ENCODE peak calls at places on chromosomes 7 and 10, in five cellular contexts. E is aorta, M is mucosa of descending colon, I is iPS DF 6.9, O is adrenal gland. S is an unnamed sample.

GRCh38 chr10:101287183-101287830 is 58.0 kb upstream of the LBX1 start:
- DNase-seq in E (no peak), O (no peak), I (no peak), M (no peak), S (no peak)

GRCh38 chr7:135803143-135803542 is 54.5 kb upstream of the FAM180A start:
- DNase-seq in I (no peak), M (no peak), O (no peak), E (no peak), S (no peak)

GRCh38 chr7:13989944-13990295 is 454 bp upstream of the ETV1 start:
- DNase-seq in M (no peak), E (no peak), O (no peak), I (no peak), S (no peak)

GRCh38 chr10:58588673-58589265 is 76.1 kb downstream of the BICC1 start:
- DNase-seq in I (no peak), O (peak; percentile 43), E (no peak), M (no peak), S (no peak)

GRCh38 chr7:111796671-111797070 is 234.4 kb upstream of the IMMP2L start:
- DNase-seq in E (no peak), O (no peak), M (no peak), I (no peak), S (no peak)

GRCh38 chr7:7077945-7078344 is 104.4 kb upstream of the C1GALT1 start:
- DNase-seq in O (no peak), M (no peak), I (no peak), E (no peak), S (no peak)

GRCh38 chr7:119545118-119545517 is 727.9 kb upstream of the KCND2 start:
- DNase-seq in M (no peak), O (no peak), E (no peak), I (no peak), S (no peak)

GRCh38 chr7:86116-86515 is 106.3 kb upstream of the FAM20C start:
- DNase-seq in M (no peak), E (peak; percentile 35), O (no peak), I (no peak), S (no peak)

GRCh38 chr10:113576853-113577252 is 24.0 kb downstream of the HABP2 start:
- DNase-seq in E (no peak), I (no peak), M (no peak), O (no peak), S (no peak)

GRCh38 chr10:30583778-30584415 is 45.7 kb downstream of the LYZL2 start:
- DNase-seq in M (peak; percentile 67), I (no peak), E (peak; percentile 73), O (peak; percentile 82), S (no peak)

GRCh38 chr10:25328361-25328760 is 153.6 kb downstream of the GPR158 start:
- DNase-seq in O (no peak), M (no peak), I (no peak), E (no peak), S (no peak)

GRCh38 chr10:129918401-129918800 is 45.7 kb downstream of the EBF3 start:
- DNase-seq in M (no peak), E (no peak), I (no peak), O (no peak), S (no peak)

GRCh38 chr7:21828846-21829245 is 116.9 kb downstream of the CDCA7L start:
- DNase-seq in I (peak; percentile 27), O (no peak), E (no peak), M (no peak), S (no peak)

GRCh38 chr10:63376560-63377304 is 89.0 kb downstream of the JMJD1C start:
- DNase-seq in O (no peak), I (no peak), E (no peak), M (no peak), S (no peak)

GRCh38 chr7:151958036-151959010 is 2.1 kb downstream of the GALNTL5 start:
- DNase-seq in O (no peak), E (no peak), M (no peak), I (no peak), S (no peak)

GRCh38 chr7:974172-974571 is 1.2 kb downstream of the COX19 start:
- DNase-seq in I (no peak), M (no peak), E (no peak), O (no peak), S (no peak)

GRCh38 chr7:134804854-134805253 is 25.4 kb downstream of the CALD1 start:
- DNase-seq in M (no peak), O (no peak), E (no peak), I (no peak), S (no peak)

GRCh38 chr10:100725869-100726426 is 19.4 kb upstream of the PAX2 start:
- DNase-seq in E (no peak), M (no peak), O (no peak), I (no peak), S (no peak)

GRCh38 chr10:95279042-95279820 is 11.6 kb downstream of the PDLIM1 start:
- DNase-seq in M (no peak), I (no peak), E (no peak), O (no peak), S (no peak)

GRCh38 chr7:143013897-143014296 is 13.0 kb downstream of the OR9A2 start:
- DNase-seq in M (no peak), I (no peak), E (no peak), O (no peak), S (no peak)

GRCh38 chr7:20647908-20648776 is 32.7 kb downstream of the ABCB5 start:
- DNase-seq in O (no peak), E (no peak), I (peak; percentile 66), M (no peak), S (no peak)

GRCh38 chr7:70417061-70417655 is 714.8 kb upstream of the GALNT17 start:
- DNase-seq in E (no peak), M (no peak), I (no peak), O (no peak), S (no peak)

GRCh38 chr7:94509879-94510581 is 421 bp downstream of the CASD1 start:
- DNase-seq in I (no peak), M (peak; percentile 87), O (peak; percentile 71), E (peak; percentile 76), S (peak; percentile 59)

GRCh38 chr7:39691821-39692220 is 68.4 kb downstream of the RALA start:
- DNase-seq in O (no peak), M (no peak), I (no peak), E (no peak), S (no peak)

GRCh38 chr7:153588596-153588995 is 463.6 kb upstream of the DPP6 start:
- DNase-seq in I (no peak), E (no peak), O (no peak), M (no peak), S (no peak)

GRCh38 chr10:88385601-88386203 is 197.4 kb downstream of the RNLS start:
- DNase-seq in M (peak; percentile 94), I (no peak), O (no peak), E (peak; percentile 47), S (peak; percentile 80)

GRCh38 chr10:26445411-26446031 is 7.4 kb downstream of the APBB1IP start:
- DNase-seq in O (no peak), M (no peak), E (no peak), I (no peak), S (no peak)

GRCh38 chr7:641269-641671 is 85.2 kb upstream of the DNAAF5 start:
- DNase-seq in I (no peak), O (no peak), E (no peak), M (no peak), S (no peak)

GRCh38 chr7:7129381-7129780 is 53.0 kb upstream of the C1GALT1 start:
- DNase-seq in O (no peak), M (no peak), E (no peak), I (no peak), S (no peak)

GRCh38 chr10:3926675-3927525 is 141.9 kb upstream of the KLF6 start:
- DNase-seq in M (no peak), E (no peak), I (no peak), O (no peak), S (no peak)

GRCh38 chr7:112023282-112023681 is 182.9 kb downstream of the DOCK4 start:
- DNase-seq in O (no peak), I (no peak), E (no peak), M (no peak), S (no peak)

GRCh38 chr10:79149345-79149661 is 80.5 kb downstream of the ZMIZ1 start:
- DNase-seq in I (no peak), O (no peak), E (no peak), M (no peak), S (no peak)

DNA sequence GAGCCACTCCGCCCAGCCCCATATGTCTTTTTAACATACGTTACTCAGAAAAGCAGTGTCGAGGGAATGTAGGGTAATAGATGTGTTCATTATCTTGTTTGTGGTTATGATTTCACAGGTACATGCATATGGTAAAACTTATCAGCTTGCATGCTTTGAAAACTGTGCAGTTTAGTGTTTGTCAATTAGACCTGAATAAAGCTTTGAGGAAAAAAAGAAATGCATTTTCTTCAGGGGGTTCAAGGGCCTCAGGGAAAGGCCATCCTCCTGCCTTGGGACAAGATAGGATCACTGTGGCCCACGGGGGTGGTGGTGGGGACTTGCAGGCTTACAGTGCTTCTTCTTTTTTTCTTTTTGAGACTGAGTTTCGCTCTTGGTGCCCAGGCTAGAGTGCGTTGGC is 16.0 kb upstream of the C10orf95 start:
- DNase-seq in O (no peak), I (no peak), E (no peak), M (no peak), S (no peak)
- H3K4me1 ChIP-seq in O (no peaks in the 10 kb centered on the region), I (peaks cover 5% of the 10 kb centered on the region), E (no peaks in the 10 kb centered on the region), M (peaks cover 13% of the 10 kb centered on the region), S (no peaks in the 10 kb centered on the region)

DNA sequence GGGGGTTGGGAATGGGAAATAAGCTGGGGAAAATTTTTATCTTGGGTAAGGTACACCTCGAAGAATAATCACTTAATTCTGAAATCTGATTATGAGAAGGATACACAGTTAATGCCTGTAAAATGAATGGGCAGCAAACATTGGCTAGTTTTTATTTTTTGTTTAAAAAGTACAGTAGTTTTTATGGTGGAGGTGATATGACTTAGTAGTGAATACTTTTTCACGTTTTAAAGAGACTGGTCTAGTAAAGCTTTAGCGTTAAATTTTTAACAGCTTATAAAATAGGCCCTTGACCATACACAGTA is 1.8 kb downstream of the PTPN12 start:
- DNase-seq in I (no peak), O (no peak), E (no peak), M (no peak), S (no peak)
- H3K4me1 ChIP-seq in I (no peaks in the 10 kb centered on the region), O (peaks cover 10% of the 10 kb centered on the region), E (no peaks in the 10 kb centered on the region), M (peaks cover 14% of the 10 kb centered on the region), S (peaks cover 42% of the 10 kb centered on the region)

DNA sequence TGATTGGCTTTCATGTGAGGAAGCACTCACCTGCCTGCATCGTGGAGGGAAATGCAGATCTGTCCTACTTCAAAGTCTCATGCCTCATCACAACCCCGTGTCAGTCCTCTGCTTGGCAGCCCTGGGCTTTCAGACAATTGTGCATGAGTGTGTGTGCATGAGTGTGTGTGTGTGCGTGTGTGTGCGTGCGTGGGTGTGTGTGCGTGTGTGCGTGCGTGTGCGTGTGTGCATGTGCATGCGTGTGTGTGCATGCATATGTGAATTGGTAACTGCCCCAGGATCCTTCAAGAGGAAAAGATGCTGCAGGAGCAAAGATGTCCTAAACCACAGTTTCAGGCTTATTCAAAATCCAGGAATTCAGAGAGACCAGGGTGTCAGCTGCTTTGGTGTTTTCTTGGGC is 71.3 kb downstream of the LANCL2 start:
- DNase-seq in O (no peak), I (no peak), E (no peak), M (no peak), S (no peak)
- H3K4me1 ChIP-seq in O (no peaks in the 10 kb centered on the region), I (no peaks in the 10 kb centered on the region), E (no peaks in the 10 kb centered on the region), M (peaks cover 16% of the 10 kb centered on the region), S (no peaks in the 10 kb centered on the region)

DNA sequence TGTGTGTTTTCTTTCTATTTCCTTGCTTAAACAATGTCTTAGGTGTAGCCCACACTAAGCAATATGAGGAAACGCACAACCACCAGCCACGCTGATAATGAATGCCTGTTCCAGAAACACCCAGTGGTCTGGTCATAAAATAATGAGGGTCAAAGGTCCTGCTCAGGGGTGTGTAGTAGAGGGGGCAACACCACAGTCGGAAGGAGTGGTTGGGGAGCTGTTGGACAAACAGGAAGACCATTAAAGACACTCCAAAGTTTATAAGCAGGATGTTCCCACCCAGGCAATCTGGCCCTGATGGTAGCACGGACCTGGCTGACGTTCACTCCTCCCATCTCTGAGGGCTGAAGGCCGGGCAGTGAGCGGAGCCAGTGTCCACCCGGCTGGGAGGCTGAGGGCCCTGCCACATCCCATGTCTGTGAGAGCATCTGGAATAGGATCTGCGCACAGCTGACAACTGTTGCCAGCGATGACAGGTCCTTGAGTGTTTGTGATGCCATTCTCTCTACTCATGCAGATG is 7.7 kb downstream of the PKD1L1 start:
- DNase-seq in M (peak; percentile 79), I (no peak), O (no peak), E (no peak), S (no peak)
- H3K4me1 ChIP-seq in M (peaks cover 20% of the 10 kb centered on the region), I (peaks cover 1% of the 10 kb centered on the region), O (peaks cover 10% of the 10 kb centered on the region), E (no peaks in the 10 kb centered on the region), S (peaks cover 13% of the 10 kb centered on the region)

S was measured in RWPE2.